ENCODE peak calls at places on chromosomes 16 and 17, in six cellular contexts. W is OCI-LY7; F is stimulated activated CD4-positive, alpha-beta T cell treated with anti-CD3 and anti-CD28 coated beads, Interleukin-4, amount 100 ng/mL, for 24 hours; L is stromal cell of bone marrow; B is progenitor cell of endocrine pancreas; D is effector CD4-positive, alpha-beta T cell. S is an unnamed sample.

GRCh38 chr17:76381633-76382304 is 2.6 kb upstream of the SPHK1 start:
- DNase-seq in W (no peak), F (no peak), L (no peak), B (no peak), D (no peak), S (no peak)

GRCh38 chr17:2613089-2613808 is 19.8 kb downstream of the PAFAH1B1 start:
- DNase-seq in W (no peak), F (no peak), L (no peak), B (no peak), D (no peak), S (no peak)

GRCh38 chr16:53085539-53086450 is 31.0 kb downstream of the CHD9 start:
- DNase-seq in W (no peak), F (no peak), L (no peak), B (no peak), D (no peak), S (no peak)

GRCh38 chr17:596763-597644 is 117.6 kb downstream of the VPS53 start:
- DNase-seq in W (no peak), F (peak), L (no peak), B (no peak), D (no peak), S (no peak)

GRCh38 chr17:78920528-78920927 is 4.7 kb downstream of the TIMP2 start:
- DNase-seq in W (no peak), F (no peak), L (no peak), B (no peak), D (no peak), S (no peak)

GRCh38 chr17:77915594-77916021 is 42.9 kb upstream of the TNRC6C start:
- DNase-seq in W (no peak), F (no peak), L (no peak), B (no peak), D (no peak), S (no peak)

GRCh38 chr16:77897038-77897437 is 108.7 kb downstream of the VAT1L start:
- DNase-seq in W (no peak), F (no peak), L (no peak), B (no peak), D (no peak), S (no peak)

GRCh38 chr17:73879987-73880386 is 235.7 kb upstream of the SDK2 start:
- DNase-seq in W (no peak), F (no peak), L (no peak), B (no peak), D (no peak), S (no peak)

GRCh38 chr17:3870871-3871306 is 22.0 kb downstream of the CAMKK1 start:
- DNase-seq in W (no peak), F (no peak), L (no peak), B (no peak), D (no peak), S (no peak)

GRCh38 chr16:46907061-46907774 is 23.1 kb downstream of the GPT2 start:
- DNase-seq in W (no peak), F (no peak), L (no peak), B (no peak), D (no peak), S (no peak)

GRCh38 chr16:64234200-64234599 is 887.7 kb downstream of the CDH11 start:
- DNase-seq in W (no peak), F (no peak), L (no peak), B (no peak), D (no peak), S (no peak)

GRCh38 chr17:68482576-68483001 is 25.3 kb upstream of the WIPI1 start:
- DNase-seq in W (no peak), F (no peak), L (no peak), B (no peak), D (no peak), S (no peak)

GRCh38 chr17:68101992-68102758 is 66.6 kb downstream of the KPNA2 start:
- DNase-seq in W (peak), F (peak), L (no peak), B (no peak), D (no peak), S (no peak)

GRCh38 chr16:10076037-10076436 is 106.2 kb downstream of the GRIN2A start:
- DNase-seq in W (no peak), F (no peak), L (no peak), B (no peak), D (no peak), S (no peak)

GRCh38 chr16:81029930-81030604 is 5.6 kb upstream of the ATMIN start:
- DNase-seq in W (no peak), F (peak), L (no peak), B (no peak), D (no peak), S (no peak)

GRCh38 chr17:55120651-55121050 is 144.1 kb upstream of the HLF start:
- DNase-seq in W (no peak), F (no peak), L (no peak), B (no peak), D (no peak), S (no peak)

GRCh38 chr17:68101075-68101991 is 65.8 kb downstream of the KPNA2 start:
- DNase-seq in W (peak), F (peak), L (peak), B (peak), D (peak), S (peak)

GRCh38 chr16:85306071-85306792 is 194.0 kb upstream of the CIBAR2 start:
- DNase-seq in W (peak), F (peak), L (peak), B (no peak), D (peak), S (no peak)

GRCh38 chr16:89295915-89296314 is 78.4 kb downstream of the ZNF778 start:
- DNase-seq in W (no peak), F (no peak), L (no peak), B (no peak), D (no peak), S (no peak)

GRCh38 chr17:50908860-50909764 is 43.0 kb upstream of the TOB1 start:
- DNase-seq in W (no peak), F (peak), L (no peak), B (peak), D (peak), S (peak)

GRCh38 chr17:58302919-58303551 is 22.3 kb upstream of the MPO start:
- DNase-seq in W (no peak), F (no peak), L (no peak), B (no peak), D (no peak), S (no peak)

GRCh38 chr17:34710226-34710625 is 130.8 kb downstream of the TMEM132E start:
- DNase-seq in W (no peak), F (no peak), L (no peak), B (no peak), D (no peak), S (no peak)

GRCh38 chr17:82097187-82097918 is 683 bp downstream of the FASN start:
- DNase-seq in W (peak), F (peak), L (no peak), B (peak), D (no peak), S (no peak)

GRCh38 chr16:54645328-54645727 is 285.3 kb upstream of the IRX5 start:
- DNase-seq in W (no peak), F (no peak), L (no peak), B (no peak), D (no peak), S (no peak)

GRCh38 chr17:17324616-17325015 is 21.4 kb downstream of the NT5M start:
- DNase-seq in W (no peak), F (no peak), L (no peak), B (no peak), D (no peak), S (no peak)

GRCh38 chr17:41009301-41009760 is 403 bp upstream of the KRTAP3-1 start:
- DNase-seq in W (no peak), F (no peak), L (no peak), B (no peak), D (no peak), S (no peak)

GRCh38 chr16:3774156-3774767 is 56.9 kb upstream of the TRAP1 start:
- DNase-seq in W (no peak), F (no peak), L (peak), B (no peak), D (no peak), S (no peak)

GRCh38 chr17:21303441-21304065 is 19.0 kb downstream of the MAP2K3 start:
- DNase-seq in W (no peak), F (no peak), L (no peak), B (no peak), D (no peak), S (no peak)

GRCh38 chr17:71500761-71501555 is 619.9 kb upstream of the SOX9 start:
- DNase-seq in W (no peak), F (no peak), L (peak), B (no peak), D (no peak), S (no peak)

GRCh38 chr16:11429823-11430222 is 84.6 kb downstream of the RMI2 start:
- DNase-seq in W (no peak), F (no peak), L (no peak), B (no peak), D (no peak), S (no peak)

GRCh38 chr17:75985986-75986385 is 6.9 kb downstream of the TEN1 start:
- DNase-seq in W (no peak), F (no peak), L (no peak), B (no peak), D (no peak), S (no peak)

GRCh38 chr16:89565506-89566372 is 5.3 kb downstream of the RPL13 start:
- DNase-seq in W (peak), F (peak), L (no peak), B (peak), D (peak), S (no peak)

GRCh38 chr17:70295329-70295728 is 126.0 kb downstream of the KCNJ2 start:
- DNase-seq in W (no peak), F (no peak), L (no peak), B (no peak), D (no peak), S (no peak)

GRCh38 chr16:69772560-69773254 is 10.6 kb downstream of the WWP2 start:
- DNase-seq in W (no peak), F (peak), L (peak), B (no peak), D (no peak), S (no peak)

GRCh38 chr16:5252800-5253199 is 155.2 kb upstream of the EEF2KMT start:
- DNase-seq in W (no peak), F (no peak), L (no peak), B (no peak), D (no peak), S (no peak)

GRCh38 chr16:87729266-87729954 is 36.4 kb downstream of the KLHDC4 start:
- DNase-seq in W (peak), F (no peak), L (no peak), B (no peak), D (no peak), S (no peak)

GRCh38 chr16:1082952-1083675 is 10.6 kb downstream of the SSTR5 start:
- DNase-seq in W (no peak), F (no peak), L (no peak), B (no peak), D (no peak), S (no peak)

GRCh38 chr17:66343531-66344078 is 41.2 kb downstream of the PRKCA start:
- DNase-seq in W (no peak), F (no peak), L (no peak), B (no peak), D (no peak), S (no peak)

GRCh38 chr16:4214215-4214621 is 27.7 kb downstream of the SRL start:
- DNase-seq in W (no peak), F (no peak), L (peak), B (no peak), D (no peak), S (no peak)